ENCODE peak calls at places on chromosomes 1 and 21, in nine cellular contexts. H is upper lobe of right lung; S is choroid plexus epithelial cell; G is adrenal gland; X is CD8-positive, alpha-beta T cell; F is AG10803; B is cardiac fibroblast; R is cardiac muscle cell; E is fibroblast of lung. J is an unnamed sample.

GRCh38 chr21:36783612-36784383 is 84.9 kb downstream of the SIM2 start:
- DNase-seq in H (no peak), S (peak; percentile 95), G (peak; percentile 79), X (no peak), F (no peak), B (peak; percentile 18), R (no peak), E (peak; percentile 93), J (no peak)

GRCh38 chr1:57307382-57307781 is 116.5 kb downstream of the DAB1 start:
- DNase-seq in H (no peak), S (no peak), G (no peak), X (peak; percentile 72), F (no peak), B (no peak), R (no peak), E (no peak), J (peak; percentile 98)

GRCh38 chr1:32874860-32875793 is 4.4 kb upstream of the FNDC5 start:
- DNase-seq in H (peak; percentile 32), S (no peak), G (no peak), X (no peak), F (no peak), B (no peak), R (no peak), E (no peak), J (no peak)

GRCh38 chr1:109425902-109426277 is 358 bp downstream of the PSMA5 start:
- DNase-seq in H (no peak), S (peak; percentile 45), G (peak; percentile 68), X (peak; percentile 67), F (peak; percentile 42), B (no peak), R (no peak), E (peak; percentile 54), J (peak; percentile 25)

GRCh38 chr1:171983584-171983983 is 142.3 kb downstream of the DNM3 start:
- DNase-seq in H (no peak), S (peak; percentile 65), G (no peak), X (no peak), F (peak; percentile 57), B (peak; percentile 57), R (no peak), E (peak; percentile 29), J (no peak)

GRCh38 chr1:167544447-167544846 is 9.1 kb downstream of the CREG1 start:
- DNase-seq in H (no peak), S (no peak), G (no peak), X (no peak), F (no peak), B (no peak), R (no peak), E (no peak), J (peak; percentile 58)

GRCh38 chr1:29802181-29803068 is 566.1 kb downstream of the PTPRU start:
- DNase-seq in H (no peak), S (no peak), G (no peak), X (no peak), F (no peak), B (no peak), R (no peak), E (no peak), J (no peak)

GRCh38 chr1:52653207-52653849 is 20.4 kb downstream of the SHISAL2A start:
- DNase-seq in H (no peak), S (no peak), G (no peak), X (no peak), F (no peak), B (no peak), R (no peak), E (no peak), J (no peak)

GRCh38 chr1:180231506-180232420 is 1.7 kb downstream of the LHX4 start:
- DNase-seq in H (no peak), S (peak; percentile 63), G (no peak), X (no peak), F (no peak), B (peak; percentile 29), R (peak; percentile 47), E (peak; percentile 38), J (peak; percentile 63)

GRCh38 chr1:94772230-94772641 is 47.9 kb upstream of the SLC44A3 start:
- DNase-seq in H (peak; percentile 85), S (peak; percentile 98), G (no peak), X (no peak), F (no peak), B (peak; percentile 33), R (no peak), E (peak; percentile 72), J (no peak)

GRCh38 chr21:25171438-25171837 is 435.8 kb downstream of the MRPL39 start:
- DNase-seq in H (no peak), S (peak; percentile 4), G (no peak), X (no peak), F (peak; percentile 66), B (peak; percentile 9), R (no peak), E (peak; percentile 81), J (no peak)

GRCh38 chr1:183331095-183331742 is 87.0 kb downstream of the NMNAT2 start:
- DNase-seq in H (no peak), S (peak; percentile 18), G (no peak), X (no peak), F (no peak), B (no peak), R (peak; percentile 59), E (peak; percentile 11), J (no peak)

GRCh38 chr1:226222686-226223085 is 778 bp upstream of the MIXL1 start:
- DNase-seq in H (no peak), S (no peak), G (no peak), X (no peak), F (no peak), B (no peak), R (no peak), E (no peak), J (no peak)

GRCh38 chr1:226223157-226223785 is at the start of gene MIXL1:
- DNase-seq in H (no peak), S (no peak), G (no peak), X (no peak), F (no peak), B (peak; percentile 13), R (peak; percentile 62), E (peak; percentile 13), J (no peak)

GRCh38 chr1:226226601-226227000 is 3.1 kb downstream of the MIXL1 start:
- DNase-seq in H (no peak), S (no peak), G (no peak), X (no peak), F (no peak), B (no peak), R (no peak), E (no peak), J (no peak)

GRCh38 chr1:226220473-226221189 is 2.8 kb upstream of the MIXL1 start:
- DNase-seq in H (no peak), S (no peak), G (no peak), X (no peak), F (no peak), B (no peak), R (peak; percentile 20), E (no peak), J (no peak)

GRCh38 chr1:226223786-226224244 is 351 bp downstream of the MIXL1 start:
- DNase-seq in H (peak; percentile 69), S (peak; percentile 14), G (no peak), X (no peak), F (no peak), B (peak; percentile 8), R (peak; percentile 62), E (peak; percentile 13), J (no peak)
- H3K4me3 ChIP-seq in H (peak overlapping the region; percentile 49), S (peak overlapping the region; percentile 56), G (no peak overlapping the region), X (peak overlapping the region; percentile 46), F (peak overlapping the region; percentile 50), B (peak overlapping the region; percentile 50), R (peak overlapping the region; percentile 57), E (peak overlapping the region; percentile 38), J (peak overlapping the region; percentile 9)

DNA sequence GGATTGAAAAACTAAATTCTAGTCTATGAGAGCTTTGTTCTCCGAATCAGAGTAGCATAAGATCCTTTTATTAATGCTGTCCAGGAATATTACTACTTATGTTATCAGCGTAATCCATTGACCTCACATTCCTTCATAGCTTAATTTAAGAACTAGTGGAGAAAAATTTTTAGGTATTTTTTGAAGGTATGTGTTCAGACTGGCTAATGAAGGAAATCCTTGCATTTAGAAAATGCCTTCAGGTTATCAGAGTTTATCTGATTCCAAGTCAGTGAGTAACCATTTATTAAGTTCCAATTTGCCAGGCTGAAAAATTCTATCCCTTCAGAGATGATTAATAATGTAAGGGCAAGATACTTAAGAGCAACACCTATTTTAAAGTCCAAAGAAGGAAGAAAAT is 338.2 kb upstream of the B3GALT2 start:
- DNase-seq in H (no peak), S (no peak), G (no peak), X (no peak), F (no peak), B (no peak), R (no peak), E (no peak), J (no peak)
- H3K4me3 ChIP-seq in H (no peak overlapping the region), S (no peak overlapping the region), G (no peak overlapping the region), X (no peak overlapping the region), F (no peak overlapping the region), B (no peak overlapping the region), R (no peak overlapping the region), E (no peak overlapping the region), J (no peak overlapping the region)

GRCh38 chr1:152107289-152107983 is 7.8 kb downstream of the TCHH start:
- DNase-seq in H (peak; percentile 58), S (no peak), G (no peak), X (no peak), F (no peak), B (no peak), R (no peak), E (no peak), J (no peak)
- H3K4me3 ChIP-seq in H (peak overlapping the region; percentile 30), S (no peak overlapping the region), G (no peak overlapping the region), X (no peak overlapping the region), F (peak overlapping the region; percentile 47), B (peak overlapping the region; percentile 28), R (no peak overlapping the region), E (no peak overlapping the region), J (no peak overlapping the region)

GRCh38 chr1:59045636-59046035 is 251.3 kb upstream of the FGGY start:
- DNase-seq in H (no peak), S (no peak), G (no peak), X (no peak), F (no peak), B (no peak), R (no peak), E (no peak), J (no peak)

GRCh38 chr1:59044535-59045121 is 252.3 kb upstream of the FGGY start:
- DNase-seq in H (no peak), S (peak; percentile 41), G (no peak), X (no peak), F (no peak), B (no peak), R (no peak), E (no peak), J (peak; percentile 84)

GRCh38 chr1:59045137-59045536 is 251.8 kb upstream of the FGGY start:
- DNase-seq in H (no peak), S (no peak), G (no peak), X (no peak), F (no peak), B (no peak), R (no peak), E (no peak), J (no peak)

GRCh38 chr1:59046730-59047157 is 250.2 kb upstream of the FGGY start:
- DNase-seq in H (no peak), S (peak; percentile 63), G (no peak), X (peak; percentile 53), F (no peak), B (peak; percentile 46), R (no peak), E (no peak), J (peak; percentile 58)

DNA sequence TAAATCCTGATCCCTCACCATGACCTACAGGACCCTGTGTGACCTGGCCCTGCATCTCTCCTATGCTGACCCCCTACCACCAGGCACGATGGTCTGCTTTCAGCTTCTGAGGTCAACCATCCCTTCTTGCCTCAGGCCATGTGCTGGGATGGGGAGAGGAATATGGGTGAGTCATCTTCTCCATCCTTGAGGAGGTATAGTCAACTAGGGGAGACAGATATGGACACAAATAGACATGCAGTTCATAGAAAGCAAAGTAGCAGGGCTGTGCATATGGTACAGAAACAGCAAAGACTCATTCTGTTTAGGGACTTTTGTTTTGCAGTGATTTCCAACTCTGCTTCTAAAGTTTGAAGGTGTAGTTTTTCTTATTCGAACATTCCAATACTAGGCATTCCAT is 250.8 kb upstream of the FGGY start:
- DNase-seq in H (no peak), S (no peak), G (no peak), X (no peak), F (no peak), B (no peak), R (no peak), E (peak; percentile 54), J (no peak)
- H3K4me3 ChIP-seq in H (no peak overlapping the region), S (no peak overlapping the region), G (no peak overlapping the region), X (no peak overlapping the region), F (no peak overlapping the region), B (no peak overlapping the region), R (no peak overlapping the region), E (no peak overlapping the region), J (no peak overlapping the region)

J was measured in Jurkat, Clone E6-1.